ENCODE peak calls at places on chromosomes 5 and 9, in nine cellular contexts. One of them, this sample, is unnamed.

GRCh38 chr5:35248843-35249780 is 18.8 kb upstream of the PRLR start:
- DNase-seq in hepatic stellate cell: no peak
- DNase-seq in HEK293T: no peak
- DNase-seq in pancreas: no peak
- DNase-seq in DMS153: no peak
- DNase-seq in NCI-H1417 treated with DMSO at 0.1 percent for 48 hours: no peak
- DNase-seq in iris pigment epithelial cell: peak; percentile 7
- DNase-seq in memory B cell: no peak
- DNase-seq in posterior cingulate gyrus: no peak
- DNase-seq in this sample: no peak

GRCh38 chr5:170056561-170057267 is 49.0 kb upstream of the FOXI1 start:
- DNase-seq in DMS153: no peak
- DNase-seq in NCI-H1417 treated with DMSO at 0.1 percent for 48 hours: no peak
- DNase-seq in memory B cell: no peak
- DNase-seq in HEK293T: no peak
- DNase-seq in iris pigment epithelial cell: no peak
- DNase-seq in hepatic stellate cell: no peak
- DNase-seq in pancreas: no peak
- DNase-seq in posterior cingulate gyrus: no peak
- DNase-seq in this sample: no peak

GRCh38 chr9:85716031-85716877 is 25.5 kb downstream of the AGTPBP1 start:
- DNase-seq in memory B cell: no peak
- DNase-seq in HEK293T: peak; percentile 15
- DNase-seq in hepatic stellate cell: no peak
- DNase-seq in pancreas: no peak
- DNase-seq in posterior cingulate gyrus: no peak
- DNase-seq in iris pigment epithelial cell: no peak
- DNase-seq in DMS153: no peak
- DNase-seq in NCI-H1417 treated with DMSO at 0.1 percent for 48 hours: no peak
- DNase-seq in this sample: no peak

GRCh38 chr9:136660971-136661540 is 1.7 kb upstream of the EGFL7 start:
- DNase-seq in pancreas: peak; percentile 64
- DNase-seq in NCI-H1417 treated with DMSO at 0.1 percent for 48 hours: no peak
- DNase-seq in hepatic stellate cell: no peak
- DNase-seq in DMS153: no peak
- DNase-seq in HEK293T: no peak
- DNase-seq in iris pigment epithelial cell: no peak
- DNase-seq in posterior cingulate gyrus: no peak
- DNase-seq in memory B cell: no peak
- DNase-seq in this sample: no peak

GRCh38 chr5:137747848-137748247 is 6.3 kb downstream of the HNRNPA0 start:
- DNase-seq in hepatic stellate cell: no peak
- DNase-seq in memory B cell: no peak
- DNase-seq in NCI-H1417 treated with DMSO at 0.1 percent for 48 hours: no peak
- DNase-seq in iris pigment epithelial cell: no peak
- DNase-seq in DMS153: no peak
- DNase-seq in posterior cingulate gyrus: no peak
- DNase-seq in pancreas: no peak
- DNase-seq in HEK293T: no peak
- DNase-seq in this sample: no peak

GRCh38 chr9:127102176-127102575 is 20.3 kb downstream of the ANGPTL2 start:
- DNase-seq in HEK293T: no peak
- DNase-seq in memory B cell: no peak
- DNase-seq in pancreas: no peak
- DNase-seq in iris pigment epithelial cell: no peak
- DNase-seq in posterior cingulate gyrus: no peak
- DNase-seq in DMS153: no peak
- DNase-seq in hepatic stellate cell: no peak
- DNase-seq in NCI-H1417 treated with DMSO at 0.1 percent for 48 hours: no peak
- DNase-seq in this sample: no peak

GRCh38 chr5:37837101-37838032 is 2.5 kb downstream of the GDNF start:
- DNase-seq in hepatic stellate cell: peak; percentile 86
- DNase-seq in NCI-H1417 treated with DMSO at 0.1 percent for 48 hours: no peak
- DNase-seq in memory B cell: peak; percentile 16
- DNase-seq in HEK293T: no peak
- DNase-seq in pancreas: peak; percentile 84
- DNase-seq in posterior cingulate gyrus: peak; percentile 80
- DNase-seq in DMS153: peak; percentile 31
- DNase-seq in iris pigment epithelial cell: peak; percentile 79
- DNase-seq in this sample: peak; percentile 73

GRCh38 chr9:135925496-135926133 is 18.3 kb upstream of the CAMSAP1 start:
- DNase-seq in DMS153: no peak
- DNase-seq in memory B cell: no peak
- DNase-seq in hepatic stellate cell: no peak
- DNase-seq in pancreas: no peak
- DNase-seq in HEK293T: no peak
- DNase-seq in posterior cingulate gyrus: peak; percentile 29
- DNase-seq in iris pigment epithelial cell: peak; percentile 36
- DNase-seq in NCI-H1417 treated with DMSO at 0.1 percent for 48 hours: no peak
- DNase-seq in this sample: peak; percentile 23

GRCh38 chr9:78118742-78119473 is 87.3 kb upstream of the GNAQ start:
- DNase-seq in DMS153: no peak
- DNase-seq in HEK293T: no peak
- DNase-seq in hepatic stellate cell: no peak
- DNase-seq in pancreas: no peak
- DNase-seq in iris pigment epithelial cell: peak; percentile 72
- DNase-seq in memory B cell: peak; percentile 35
- DNase-seq in posterior cingulate gyrus: no peak
- DNase-seq in NCI-H1417 treated with DMSO at 0.1 percent for 48 hours: no peak
- DNase-seq in this sample: no peak

GRCh38 chr5:162372265-162372664 is 304.7 kb downstream of the GABRG2 start:
- DNase-seq in DMS153: no peak
- DNase-seq in hepatic stellate cell: no peak
- DNase-seq in memory B cell: no peak
- DNase-seq in iris pigment epithelial cell: no peak
- DNase-seq in posterior cingulate gyrus: no peak
- DNase-seq in pancreas: no peak
- DNase-seq in NCI-H1417 treated with DMSO at 0.1 percent for 48 hours: no peak
- DNase-seq in HEK293T: no peak
- DNase-seq in this sample: no peak

GRCh38 chr5:172543484-172544298 is 89.4 kb upstream of the SH3PXD2B start:
- DNase-seq in hepatic stellate cell: no peak
- DNase-seq in iris pigment epithelial cell: no peak
- DNase-seq in NCI-H1417 treated with DMSO at 0.1 percent for 48 hours: no peak
- DNase-seq in DMS153: no peak
- DNase-seq in memory B cell: no peak
- DNase-seq in HEK293T: no peak
- DNase-seq in pancreas: no peak
- DNase-seq in posterior cingulate gyrus: no peak
- DNase-seq in this sample: no peak

GRCh38 chr9:27117489-27118135 is 8.6 kb downstream of the TEK start:
- DNase-seq in DMS153: peak; percentile 89
- DNase-seq in pancreas: no peak
- DNase-seq in iris pigment epithelial cell: peak; percentile 48
- DNase-seq in NCI-H1417 treated with DMSO at 0.1 percent for 48 hours: peak; percentile 8
- DNase-seq in HEK293T: no peak
- DNase-seq in posterior cingulate gyrus: no peak
- DNase-seq in hepatic stellate cell: no peak
- DNase-seq in memory B cell: no peak
- DNase-seq in this sample: peak; percentile 65

GRCh38 chr5:142866563-142867275 is 96.5 kb downstream of the ARHGAP26 start:
- DNase-seq in memory B cell: peak; percentile 25
- DNase-seq in NCI-H1417 treated with DMSO at 0.1 percent for 48 hours: peak; percentile 4
- DNase-seq in hepatic stellate cell: peak; percentile 46
- DNase-seq in DMS153: peak; percentile 28
- DNase-seq in pancreas: no peak
- DNase-seq in iris pigment epithelial cell: peak; percentile 78
- DNase-seq in HEK293T: peak; percentile 66
- DNase-seq in posterior cingulate gyrus: no peak
- DNase-seq in this sample: no peak

GRCh38 chr5:175745212-175745611 is 87.3 kb downstream of the HRH2 start:
- DNase-seq in memory B cell: no peak
- DNase-seq in pancreas: no peak
- DNase-seq in HEK293T: no peak
- DNase-seq in hepatic stellate cell: no peak
- DNase-seq in iris pigment epithelial cell: no peak
- DNase-seq in posterior cingulate gyrus: no peak
- DNase-seq in NCI-H1417 treated with DMSO at 0.1 percent for 48 hours: no peak
- DNase-seq in DMS153: no peak
- DNase-seq in this sample: no peak

GRCh38 chr9:15231788-15232635 is 75.0 kb downstream of the TTC39B start:
- DNase-seq in HEK293T: peak; percentile 24
- DNase-seq in pancreas: no peak
- DNase-seq in NCI-H1417 treated with DMSO at 0.1 percent for 48 hours: no peak
- DNase-seq in DMS153: no peak
- DNase-seq in posterior cingulate gyrus: no peak
- DNase-seq in hepatic stellate cell: peak; percentile 9
- DNase-seq in memory B cell: no peak
- DNase-seq in iris pigment epithelial cell: peak; percentile 60
- DNase-seq in this sample: no peak

GRCh38 chr9:112751059-112751795 is 667 bp downstream of the SNX30 start:
- DNase-seq in HEK293T: peak; percentile 55
- DNase-seq in memory B cell: peak; percentile 28
- DNase-seq in hepatic stellate cell: peak; percentile 78
- DNase-seq in NCI-H1417 treated with DMSO at 0.1 percent for 48 hours: no peak
- DNase-seq in iris pigment epithelial cell: peak; percentile 86
- DNase-seq in posterior cingulate gyrus: peak; percentile 48
- DNase-seq in pancreas: peak; percentile 83
- DNase-seq in DMS153: peak; percentile 15
- DNase-seq in this sample: peak; percentile 69

GRCh38 chr5:53934126-53934856 is 373.9 kb downstream of the NDUFS4 start:
- DNase-seq in hepatic stellate cell: no peak
- DNase-seq in iris pigment epithelial cell: peak; percentile 65
- DNase-seq in posterior cingulate gyrus: no peak
- DNase-seq in NCI-H1417 treated with DMSO at 0.1 percent for 48 hours: no peak
- DNase-seq in DMS153: no peak
- DNase-seq in HEK293T: no peak
- DNase-seq in pancreas: no peak
- DNase-seq in memory B cell: no peak
- DNase-seq in this sample: no peak

GRCh38 chr5:40687316-40687715 is 7.6 kb downstream of the PTGER4 start:
- DNase-seq in posterior cingulate gyrus: no peak
- DNase-seq in DMS153: no peak
- DNase-seq in NCI-H1417 treated with DMSO at 0.1 percent for 48 hours: no peak
- DNase-seq in iris pigment epithelial cell: no peak
- DNase-seq in HEK293T: no peak
- DNase-seq in hepatic stellate cell: no peak
- DNase-seq in memory B cell: no peak
- DNase-seq in pancreas: no peak
- DNase-seq in this sample: no peak

GRCh38 chr9:75797181-75797580 is 93.3 kb upstream of the PCSK5 start:
- DNase-seq in hepatic stellate cell: no peak
- DNase-seq in HEK293T: no peak
- DNase-seq in NCI-H1417 treated with DMSO at 0.1 percent for 48 hours: no peak
- DNase-seq in DMS153: no peak
- DNase-seq in iris pigment epithelial cell: no peak
- DNase-seq in pancreas: no peak
- DNase-seq in posterior cingulate gyrus: no peak
- DNase-seq in memory B cell: no peak
- DNase-seq in this sample: no peak

GRCh38 chr5:2750026-2750757 is 1.3 kb downstream of the IRX2 start:
- DNase-seq in NCI-H1417 treated with DMSO at 0.1 percent for 48 hours: no peak
- DNase-seq in pancreas: peak; percentile 74
- DNase-seq in posterior cingulate gyrus: no peak
- DNase-seq in hepatic stellate cell: no peak
- DNase-seq in DMS153: no peak
- DNase-seq in memory B cell: no peak
- DNase-seq in HEK293T: no peak
- DNase-seq in iris pigment epithelial cell: no peak
- DNase-seq in this sample: peak; percentile 55

GRCh38 chr5:140868721-140869554 is at the start of gene PCDHA11:
- DNase-seq in DMS153: no peak
- DNase-seq in iris pigment epithelial cell: peak; percentile 6
- DNase-seq in posterior cingulate gyrus: no peak
- DNase-seq in NCI-H1417 treated with DMSO at 0.1 percent for 48 hours: no peak
- DNase-seq in hepatic stellate cell: no peak
- DNase-seq in pancreas: peak; percentile 26
- DNase-seq in memory B cell: no peak
- DNase-seq in HEK293T: peak; percentile 52
- DNase-seq in this sample: no peak

GRCh38 chr9:36876056-36876455 is 158.0 kb downstream of the PAX5 start:
- DNase-seq in iris pigment epithelial cell: no peak
- DNase-seq in posterior cingulate gyrus: no peak
- DNase-seq in pancreas: no peak
- DNase-seq in NCI-H1417 treated with DMSO at 0.1 percent for 48 hours: no peak
- DNase-seq in hepatic stellate cell: no peak
- DNase-seq in memory B cell: no peak
- DNase-seq in DMS153: no peak
- DNase-seq in HEK293T: no peak
- DNase-seq in this sample: no peak

GRCh38 chr5:93607367-93608258 is 24.6 kb downstream of the NR2F1 start:
- DNase-seq in iris pigment epithelial cell: peak; percentile 93
- DNase-seq in pancreas: no peak
- DNase-seq in HEK293T: peak; percentile 33
- DNase-seq in NCI-H1417 treated with DMSO at 0.1 percent for 48 hours: no peak
- DNase-seq in posterior cingulate gyrus: no peak
- DNase-seq in hepatic stellate cell: no peak
- DNase-seq in DMS153: no peak
- DNase-seq in memory B cell: no peak
- DNase-seq in this sample: no peak

GRCh38 chr5:33046091-33046490 is 335.0 kb downstream of the NPR3 start:
- DNase-seq in NCI-H1417 treated with DMSO at 0.1 percent for 48 hours: no peak
- DNase-seq in DMS153: no peak
- DNase-seq in HEK293T: no peak
- DNase-seq in hepatic stellate cell: no peak
- DNase-seq in memory B cell: no peak
- DNase-seq in posterior cingulate gyrus: no peak
- DNase-seq in iris pigment epithelial cell: peak; percentile 22
- DNase-seq in pancreas: no peak
- DNase-seq in this sample: no peak

GRCh38 chr9:131799177-131799823 is 59.4 kb upstream of the RAPGEF1 start:
- DNase-seq in pancreas: no peak
- DNase-seq in DMS153: no peak
- DNase-seq in HEK293T: peak; percentile 73
- DNase-seq in memory B cell: peak; percentile 25
- DNase-seq in posterior cingulate gyrus: no peak
- DNase-seq in iris pigment epithelial cell: peak; percentile 25
- DNase-seq in NCI-H1417 treated with DMSO at 0.1 percent for 48 hours: no peak
- DNase-seq in hepatic stellate cell: peak; percentile 65
- DNase-seq in this sample: no peak

GRCh38 chr5:172463031-172463430 is 8.7 kb upstream of the SH3PXD2B start:
- DNase-seq in DMS153: no peak
- DNase-seq in pancreas: no peak
- DNase-seq in posterior cingulate gyrus: no peak
- DNase-seq in hepatic stellate cell: no peak
- DNase-seq in memory B cell: no peak
- DNase-seq in iris pigment epithelial cell: no peak
- DNase-seq in NCI-H1417 treated with DMSO at 0.1 percent for 48 hours: no peak
- DNase-seq in HEK293T: no peak
- DNase-seq in this sample: no peak

GRCh38 chr9:125772740-125773139 is 25.6 kb downstream of the PBX3 start:
- DNase-seq in posterior cingulate gyrus: no peak
- DNase-seq in hepatic stellate cell: no peak
- DNase-seq in HEK293T: no peak
- DNase-seq in iris pigment epithelial cell: no peak
- DNase-seq in pancreas: no peak
- DNase-seq in memory B cell: no peak
- DNase-seq in NCI-H1417 treated with DMSO at 0.1 percent for 48 hours: no peak
- DNase-seq in DMS153: no peak
- DNase-seq in this sample: no peak